ENCODE peak calls at places on chromosomes 13 and 19, in seven cellular contexts. O is thyroid gland, B is endothelial cell of umbilical vein, T is heart left ventricle, W is RWPE1, V is spleen, D is hepatocyte. Y is an unnamed sample.

GRCh38 chr13:107650081-107650701 is 565.1 kb downstream of the LIG4 start:
- DNase-seq in D (peak), B (peak), T (peak), W (peak), O (peak), V (peak), Y (peak)

GRCh38 chr19:16296713-16297112 is 27.9 kb upstream of the KLF2 start:
- DNase-seq in T (no peak), D (no peak), W (no peak), V (no peak), O (no peak), B (no peak), Y (no peak)

GRCh38 chr13:42893346-42893745 is 98.7 kb downstream of the EPSTI1 start:
- DNase-seq in T (no peak), W (peak), D (no peak), V (no peak), O (no peak), B (peak), Y (peak)

GRCh38 chr19:57850553-57851017 is 926 bp downstream of the ZNF587 start:
- DNase-seq in D (peak), W (peak), T (no peak), O (peak), B (peak), V (no peak), Y (peak)

GRCh38 chr19:28374971-28375370 is 838.0 kb downstream of the UQCRFS1 start:
- DNase-seq in O (no peak), W (no peak), D (no peak), V (no peak), B (no peak), T (no peak), Y (no peak)

GRCh38 chr19:58279925-58280316 is 1.2 kb downstream of the ZNF8 start:
- DNase-seq in W (peak), D (no peak), B (no peak), T (no peak), V (no peak), O (no peak), Y (no peak)

GRCh38 chr13:80054806-80055205 is 286.1 kb downstream of the SPRY2 start:
- DNase-seq in V (no peak), T (no peak), B (no peak), D (no peak), W (no peak), O (no peak), Y (no peak)

GRCh38 chr19:35932291-35932936 is 3.8 kb upstream of the LRFN3 start:
- DNase-seq in D (no peak), W (no peak), T (no peak), V (no peak), B (no peak), O (no peak), Y (no peak)

GRCh38 chr13:40974460-40975407 is 44.4 kb downstream of the ELF1 start:
- DNase-seq in D (peak), T (no peak), B (peak), V (no peak), W (no peak), O (no peak), Y (peak)

GRCh38 chr13:29507356-29507755 is 88.1 kb downstream of the SLC7A1 start:
- DNase-seq in D (no peak), B (no peak), V (peak), T (no peak), W (no peak), O (peak), Y (no peak)

GRCh38 chr13:31351376-31351775 is 151.6 kb downstream of the B3GLCT start:
- DNase-seq in T (no peak), O (no peak), B (no peak), D (no peak), W (no peak), V (no peak), Y (no peak)

GRCh38 chr13:41470187-41470586 is 12.8 kb downstream of the RGCC start:
- DNase-seq in O (no peak), T (no peak), V (no peak), D (no peak), W (no peak), B (no peak), Y (no peak)

GRCh38 chr13:102261809-102262208 is 140.0 kb downstream of the FGF14 start:
- DNase-seq in O (no peak), V (no peak), D (no peak), T (no peak), B (no peak), W (no peak), Y (no peak)

GRCh38 chr13:96091164-96091931 is 1.4 kb downstream of the HS6ST3 start:
- DNase-seq in W (no peak), V (no peak), B (peak), D (peak), O (peak), T (no peak), Y (no peak)

GRCh38 chr13:32255744-32256120 is 59.4 kb downstream of the ZAR1L start:
- DNase-seq in W (no peak), O (no peak), V (no peak), T (no peak), D (peak), B (peak), Y (no peak)

DNA sequence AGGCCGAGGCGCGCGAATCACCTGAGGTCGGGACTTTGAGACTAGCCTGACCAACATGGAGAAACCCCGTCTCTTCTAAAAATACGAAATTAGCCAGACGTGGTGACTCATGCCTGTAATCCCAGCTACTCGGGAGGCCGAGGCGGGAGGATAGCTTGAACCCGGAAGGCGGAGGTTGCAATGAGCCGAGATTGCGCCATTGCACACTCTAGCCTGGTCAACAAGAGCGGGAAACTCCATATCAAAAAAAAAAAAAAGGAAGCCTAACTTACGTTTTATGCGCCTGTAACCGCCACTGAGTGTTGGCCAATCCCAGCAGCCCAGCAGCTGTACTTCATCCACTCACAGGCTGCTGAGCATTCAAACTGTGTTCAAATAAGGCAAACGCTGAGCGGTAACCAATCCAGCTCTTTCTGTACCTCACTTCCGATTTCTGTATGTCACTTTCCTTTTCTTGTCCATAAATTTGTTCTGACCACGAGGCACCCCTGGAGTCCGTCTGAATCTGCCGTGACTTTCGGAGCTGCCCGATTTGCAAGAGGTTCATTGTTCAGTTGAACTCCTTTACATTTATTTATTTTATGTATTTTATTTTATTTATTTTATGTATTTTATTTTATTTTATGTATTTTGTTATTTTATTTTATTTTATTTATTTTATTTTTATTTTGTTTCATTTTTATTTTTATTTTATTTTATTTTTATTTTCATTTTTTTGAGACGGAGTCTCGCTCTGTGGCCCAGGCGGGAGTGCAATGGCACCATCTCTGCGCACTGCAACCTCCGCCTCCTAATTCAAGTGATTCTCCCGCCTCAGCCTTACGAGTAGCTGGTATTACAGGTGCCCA is 18.2 kb downstream of the DPRX start:
- DNase-seq in D (no peak), W (no peak), V (no peak), T (no peak), O (no peak), B (no peak), Y (no peak)
- H3K27ac ChIP-seq in D (no peak), W (no peak), V (no peak), T (no peak), O (no peak), B (no peak), Y (no peak)

GRCh38 chr19:38243279-38243673 is 12.9 kb downstream of the PPP1R14A start:
- DNase-seq in W (no peak), D (no peak), V (no peak), B (no peak), T (no peak), O (no peak), Y (no peak)
- H3K27ac ChIP-seq in W (peak), D (no peak), V (no peak), B (no peak), T (no peak), O (no peak), Y (no peak)

DNA sequence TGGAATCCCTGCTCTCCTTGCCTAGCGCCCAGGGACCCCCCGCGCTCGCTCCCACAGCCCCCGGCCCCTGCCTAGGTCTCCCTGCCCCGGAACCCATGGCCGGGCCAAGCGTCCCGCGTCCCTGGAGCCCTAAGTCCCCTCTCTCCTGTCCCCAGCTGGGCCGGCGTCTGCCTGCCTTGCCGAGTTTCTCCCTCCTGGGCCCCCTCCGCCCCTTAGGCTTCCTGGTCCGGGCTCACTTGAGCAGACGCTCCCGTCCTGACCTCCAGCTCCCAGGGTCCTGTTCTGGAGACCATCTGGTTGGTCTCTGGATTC is 603 bp downstream of the NCLN start:
- DNase-seq in D (peak), W (no peak), T (no peak), V (peak), B (peak), O (no peak), Y (no peak)
- H3K27ac ChIP-seq in D (peak), W (peak), T (peak), V (peak), B (peak), O (no peak), Y (peak)

DNA sequence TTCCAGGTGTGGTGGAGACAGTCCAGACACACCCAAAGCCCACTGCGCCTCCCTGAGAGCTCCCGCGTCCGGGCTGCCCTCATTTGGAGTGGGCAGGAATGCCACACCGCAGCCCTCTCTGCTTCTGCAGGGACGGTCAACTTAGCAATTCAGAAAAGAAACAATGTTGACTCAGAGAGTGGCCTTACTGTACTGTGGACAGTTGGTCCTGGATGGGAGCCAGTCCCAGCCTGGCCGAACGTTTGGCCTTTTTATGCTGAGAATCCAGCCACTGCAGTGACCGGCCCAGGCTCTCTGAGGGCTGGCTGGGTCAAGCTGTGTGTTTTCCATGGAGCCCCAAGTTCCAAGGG is 7.2 kb downstream of the GAS6 start:
- DNase-seq in B (peak), W (no peak), T (peak), O (no peak), V (no peak), D (no peak), Y (no peak)
- H3K27ac ChIP-seq in B (no peak), W (peak), T (no peak), O (no peak), V (no peak), D (no peak), Y (no peak)

DNA sequence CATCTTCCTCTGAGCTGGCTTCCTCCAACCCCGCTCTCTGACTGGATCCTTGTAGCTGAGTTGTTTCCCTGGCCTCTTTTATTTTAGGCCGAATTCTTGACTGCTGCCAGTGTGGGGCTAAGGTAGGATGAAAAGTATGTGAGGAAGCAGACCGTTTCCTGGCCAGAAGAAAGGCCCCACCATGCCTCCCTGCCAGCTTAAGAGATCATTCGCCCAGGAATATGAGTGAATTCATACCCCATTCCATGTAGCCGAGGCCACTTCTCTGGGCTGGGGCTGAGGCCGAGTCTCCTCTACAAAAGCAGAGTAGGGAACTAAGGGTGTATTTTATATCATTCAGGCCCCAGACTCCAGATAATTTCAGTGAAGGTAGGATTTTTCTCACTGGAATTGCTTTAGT is 32.3 kb downstream of the NFIX start:
- DNase-seq in W (no peak), T (no peak), O (no peak), D (no peak), B (peak), V (no peak), Y (no peak)
- H3K27ac ChIP-seq in W (peak), T (no peak), O (peak), D (no peak), B (no peak), V (no peak), Y (no peak)

DNA sequence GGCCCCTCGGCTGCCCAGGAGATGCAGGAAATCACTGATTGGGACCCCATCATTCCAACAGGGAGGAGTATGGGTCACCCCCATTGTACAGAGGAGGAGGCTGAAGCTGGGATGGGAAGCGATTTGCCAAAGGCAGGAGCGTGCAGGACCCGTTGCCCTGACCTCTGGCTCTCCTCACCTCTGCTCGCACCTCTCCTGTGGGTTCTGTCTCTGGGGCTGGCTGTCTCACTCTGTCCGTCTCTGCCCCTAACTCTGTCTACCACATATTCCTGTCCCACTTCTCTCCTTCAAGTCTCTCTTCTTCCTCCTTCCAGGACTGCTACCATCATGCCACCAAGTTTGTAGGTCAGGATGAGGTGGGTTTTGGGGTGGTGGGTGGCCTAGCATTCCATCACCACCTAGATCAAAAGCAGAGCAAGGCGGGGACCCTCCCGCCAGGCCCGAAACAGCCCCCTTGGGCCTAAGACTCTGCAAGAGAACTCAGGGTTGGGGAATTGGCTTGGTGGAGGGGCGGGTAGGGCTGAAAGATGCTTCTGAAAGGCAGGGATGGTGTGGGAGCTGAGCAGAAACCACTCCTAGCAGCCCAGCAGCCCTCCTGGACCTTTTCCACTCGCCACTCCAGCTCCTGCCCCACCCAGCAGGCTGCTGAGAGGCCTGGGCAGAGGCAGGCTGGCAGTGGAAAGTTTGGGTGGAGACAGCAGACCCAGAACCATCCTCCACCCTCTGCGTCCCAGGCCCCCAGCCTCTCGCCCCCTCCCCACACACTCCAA is 1.0 kb upstream of the LGALS7 start:
- DNase-seq in V (no peak), B (no peak), T (no peak), O (no peak), D (no peak), W (no peak), Y (no peak)
- H3K27ac ChIP-seq in V (peak), B (no peak), T (no peak), O (no peak), D (no peak), W (peak), Y (no peak)

GRCh38 chr13:25215253-25215575 is 43.1 kb upstream of the AMER2 start:
- DNase-seq in T (no peak), W (no peak), O (no peak), D (no peak), B (no peak), V (no peak), Y (no peak)

GRCh38 chr13:25217023-25217909 is 45.2 kb upstream of the AMER2 start:
- DNase-seq in W (peak), T (no peak), O (no peak), D (no peak), V (no peak), B (no peak), Y (peak)

GRCh38 chr13:25213716-25214115 is 41.6 kb upstream of the AMER2 start:
- DNase-seq in O (no peak), B (no peak), W (peak), V (no peak), T (no peak), D (no peak), Y (no peak)

GRCh38 chr13:25218011-25218410 is 45.9 kb upstream of the AMER2 start:
- DNase-seq in W (no peak), D (no peak), V (no peak), B (no peak), T (no peak), O (no peak), Y (no peak)

GRCh38 chr13:25214371-25215252 is 42.5 kb upstream of the AMER2 start:
- DNase-seq in W (no peak), T (no peak), D (no peak), O (no peak), V (no peak), B (no peak), Y (no peak)
- H3K27ac ChIP-seq in W (no peak), T (no peak), D (peak), O (no peak), V (no peak), B (no peak), Y (no peak)

GRCh38 chr19:50537306-50537685 is 23.6 kb upstream of the ASPDH start:
- DNase-seq in W (no peak), B (no peak), T (no peak), V (no peak), D (no peak), O (no peak), Y (no peak)
- H3K27ac ChIP-seq in W (no peak), B (no peak), T (no peak), V (no peak), D (no peak), O (no peak), Y (no peak)

GRCh38 chr13:68051910-68052309 is 821.8 kb upstream of the PCDH9 start:
- DNase-seq in D (no peak), B (no peak), T (no peak), O (no peak), V (no peak), W (no peak), Y (no peak)
- H3K27ac ChIP-seq in D (no peak), B (no peak), T (no peak), O (no peak), V (no peak), W (no peak), Y (no peak)